ENCODE peak calls at places on chromosomes 7 and 10, in four cellular contexts. One of them, this sample, is unnamed.

GRCh38 chr10:71569775-71570588 is 149.6 kb downstream of the C10orf105 start:
- DNase-seq in GM12878: no peak
- DNase-seq in K562: peak
- DNase-seq in SK-N-SH: peak
- DNase-seq in this sample: peak

GRCh38 chr7:1054438-1055083 is 10.2 kb downstream of the GPR146 start:
- DNase-seq in GM12878: no peak
- DNase-seq in SK-N-SH: no peak
- DNase-seq in K562: no peak
- DNase-seq in this sample: no peak

GRCh38 chr7:92671502-92672169 is 81.4 kb upstream of the FAM133B start:
- DNase-seq in K562: no peak
- DNase-seq in SK-N-SH: no peak
- DNase-seq in GM12878: no peak
- DNase-seq in this sample: no peak

GRCh38 chr10:28676297-28676967 is 889 bp upstream of the BAMBI start:
- DNase-seq in GM12878: no peak
- DNase-seq in SK-N-SH: no peak
- DNase-seq in K562: no peak
- DNase-seq in this sample: peak

GRCh38 chr10:90944759-90945158 is 23.9 kb upstream of the ANKRD1 start:
- DNase-seq in K562: no peak
- DNase-seq in GM12878: no peak
- DNase-seq in SK-N-SH: no peak
- DNase-seq in this sample: no peak

GRCh38 chr10:125953778-125954385 is 57.5 kb downstream of the FANK1 start:
- DNase-seq in SK-N-SH: no peak
- DNase-seq in GM12878: no peak
- DNase-seq in K562: no peak
- DNase-seq in this sample: no peak

GRCh38 chr10:19922236-19922963 is 106.2 kb downstream of the PLXDC2 start:
- DNase-seq in SK-N-SH: no peak
- DNase-seq in GM12878: no peak
- DNase-seq in K562: no peak
- DNase-seq in this sample: no peak

GRCh38 chr10:63720072-63720537 is 198.9 kb downstream of the REEP3 start:
- DNase-seq in SK-N-SH: peak
- DNase-seq in K562: peak
- DNase-seq in GM12878: peak
- DNase-seq in this sample: no peak

GRCh38 chr7:101870361-101871062 is 53.1 kb downstream of the CUX1 start:
- DNase-seq in K562: no peak
- DNase-seq in GM12878: no peak
- DNase-seq in SK-N-SH: peak
- DNase-seq in this sample: no peak

GRCh38 chr10:133158756-133159610 is 1.0 kb upstream of the KNDC1 start:
- DNase-seq in K562: peak
- DNase-seq in GM12878: no peak
- DNase-seq in SK-N-SH: no peak
- DNase-seq in this sample: no peak

GRCh38 chr7:48337781-48338180 is 166.5 kb downstream of the ABCA13 start:
- DNase-seq in K562: no peak
- DNase-seq in GM12878: no peak
- DNase-seq in SK-N-SH: no peak
- DNase-seq in this sample: no peak

GRCh38 chr10:126387931-126388911 is at the start of gene ADAM12:
- DNase-seq in SK-N-SH: peak
- DNase-seq in GM12878: no peak
- DNase-seq in K562: no peak
- DNase-seq in this sample: no peak

GRCh38 chr10:3668276-3668960 is 116.6 kb downstream of the KLF6 start:
- DNase-seq in GM12878: no peak
- DNase-seq in K562: peak
- DNase-seq in SK-N-SH: no peak
- DNase-seq in this sample: peak

GRCh38 chr7:3282457-3282856 is 18.6 kb upstream of the SDK1 start:
- DNase-seq in GM12878: no peak
- DNase-seq in SK-N-SH: no peak
- DNase-seq in K562: no peak
- DNase-seq in this sample: no peak

GRCh38 chr7:96426027-96426426 is 104.1 kb upstream of the SLC25A13 start:
- DNase-seq in SK-N-SH: no peak
- DNase-seq in K562: no peak
- DNase-seq in GM12878: no peak
- DNase-seq in this sample: no peak

GRCh38 chr10:1660815-1661214 is 76.5 kb downstream of the ADARB2 start:
- DNase-seq in GM12878: no peak
- DNase-seq in K562: no peak
- DNase-seq in SK-N-SH: no peak
- DNase-seq in this sample: no peak

GRCh38 chr7:44162179-44162578 is 21.0 kb upstream of the MYL7 start:
- DNase-seq in SK-N-SH: no peak
- DNase-seq in GM12878: no peak
- DNase-seq in K562: no peak
- DNase-seq in this sample: no peak

GRCh38 chr7:2151235-2151634 is 81.5 kb downstream of the MAD1L1 start:
- DNase-seq in SK-N-SH: peak
- DNase-seq in K562: no peak
- DNase-seq in GM12878: no peak
- DNase-seq in this sample: no peak

GRCh38 chr7:2150445-2150815 is 82.3 kb downstream of the MAD1L1 start:
- DNase-seq in K562: no peak
- DNase-seq in SK-N-SH: no peak
- DNase-seq in GM12878: no peak
- DNase-seq in this sample: no peak

GRCh38 chr7:2154121-2154520 is 78.6 kb downstream of the MAD1L1 start:
- DNase-seq in K562: no peak
- DNase-seq in GM12878: no peak
- DNase-seq in SK-N-SH: no peak
- DNase-seq in this sample: no peak

GRCh38 chr7:2152646-2153045 is 80.1 kb downstream of the MAD1L1 start:
- DNase-seq in GM12878: no peak
- DNase-seq in K562: no peak
- DNase-seq in SK-N-SH: no peak
- DNase-seq in this sample: no peak

DNA sequence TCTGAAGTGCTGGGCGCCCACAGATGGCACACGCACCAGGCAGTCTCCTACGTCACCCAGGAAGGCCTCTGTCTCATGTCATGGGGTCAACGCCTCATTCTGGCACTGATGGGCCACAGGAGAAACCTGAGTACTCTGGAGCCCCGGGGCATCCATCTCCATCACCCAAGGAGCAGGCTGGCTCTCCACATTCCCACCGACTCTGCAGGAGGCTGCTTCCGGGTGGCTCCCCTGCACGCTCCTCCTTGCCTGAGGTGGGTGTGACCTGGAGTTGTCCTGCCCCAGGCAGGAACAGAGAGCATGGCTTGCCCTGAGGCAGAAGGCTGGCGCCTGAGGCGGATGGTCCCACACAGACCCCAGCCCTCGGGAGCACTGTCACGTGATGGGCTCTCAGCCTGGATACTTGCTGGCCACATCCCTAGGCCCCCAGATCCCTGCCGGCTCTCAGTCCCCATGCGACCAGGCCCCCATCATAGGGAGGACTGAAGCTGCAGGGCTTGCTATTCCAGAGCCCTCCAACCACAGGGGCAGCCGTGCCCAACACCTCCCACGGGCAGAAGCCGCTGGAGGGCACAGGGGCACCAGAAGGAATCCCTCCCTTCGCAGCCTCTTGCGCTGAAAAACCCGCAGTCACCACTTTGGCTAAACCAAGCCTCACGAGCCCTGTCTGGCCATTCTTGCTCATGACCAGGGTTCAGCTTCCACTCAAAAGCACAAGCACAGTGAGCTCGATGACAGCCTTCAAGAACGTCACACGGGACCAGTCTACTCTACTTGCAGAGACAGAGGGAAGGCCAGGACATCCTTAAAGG is 80.7 kb downstream of the MAD1L1 start:
- DNase-seq in SK-N-SH: peak
- DNase-seq in GM12878: no peak
- DNase-seq in K562: no peak
- DNase-seq in this sample: no peak
- TF ChIP-seq NRF1 in SK-N-SH: no peak
- TF ChIP-seq NRF1 in GM12878: no peak
- TF ChIP-seq NRF1 in K562: no peak
- TF ChIP-seq NRF1 in this sample: no peak

DNA sequence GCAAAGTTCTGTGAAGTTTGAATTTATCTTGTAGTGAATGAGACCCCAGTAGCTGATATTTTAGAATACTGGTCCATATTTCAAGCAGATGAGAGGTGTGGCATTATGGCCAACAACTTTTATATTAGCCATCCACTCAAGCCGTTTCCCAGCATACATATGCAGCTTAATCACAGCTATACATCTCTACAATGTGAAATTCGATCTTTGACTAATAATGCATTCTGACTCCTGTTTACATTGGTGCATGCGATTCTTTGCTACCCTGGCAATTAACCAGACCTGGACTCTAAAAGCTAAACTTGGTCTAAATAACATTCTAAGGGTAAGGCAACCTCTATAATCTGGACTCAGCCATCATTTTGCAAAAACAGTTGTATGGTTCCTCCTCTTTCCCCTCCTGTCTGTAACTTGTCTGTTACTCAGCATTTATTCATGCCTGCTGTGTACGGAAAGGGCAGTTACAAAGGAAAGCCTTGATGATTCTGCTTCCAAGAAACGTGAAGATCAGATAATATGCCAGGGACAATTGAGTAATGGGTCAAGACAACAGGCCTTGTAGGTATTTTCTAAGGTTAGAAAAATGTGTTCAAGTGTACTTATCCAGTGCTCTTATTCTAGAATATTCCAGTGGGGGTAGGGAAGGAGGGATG is 50.6 kb downstream of the PNLIPRP2 start:
- DNase-seq in K562: no peak
- DNase-seq in SK-N-SH: no peak
- DNase-seq in GM12878: no peak
- DNase-seq in this sample: no peak
- TF ChIP-seq NRF1 in K562: no peak
- TF ChIP-seq NRF1 in SK-N-SH: no peak
- TF ChIP-seq NRF1 in GM12878: no peak
- TF ChIP-seq NRF1 in this sample: no peak

GRCh38 chr7:15836041-15836440 is 149.6 kb upstream of the MEOX2 start:
- DNase-seq in GM12878: no peak
- DNase-seq in K562: no peak
- DNase-seq in SK-N-SH: no peak
- DNase-seq in this sample: no peak

GRCh38 chr7:15837627-15838026 is 151.1 kb upstream of the MEOX2 start:
- DNase-seq in GM12878: no peak
- DNase-seq in K562: no peak
- DNase-seq in SK-N-SH: no peak
- DNase-seq in this sample: no peak

DNA sequence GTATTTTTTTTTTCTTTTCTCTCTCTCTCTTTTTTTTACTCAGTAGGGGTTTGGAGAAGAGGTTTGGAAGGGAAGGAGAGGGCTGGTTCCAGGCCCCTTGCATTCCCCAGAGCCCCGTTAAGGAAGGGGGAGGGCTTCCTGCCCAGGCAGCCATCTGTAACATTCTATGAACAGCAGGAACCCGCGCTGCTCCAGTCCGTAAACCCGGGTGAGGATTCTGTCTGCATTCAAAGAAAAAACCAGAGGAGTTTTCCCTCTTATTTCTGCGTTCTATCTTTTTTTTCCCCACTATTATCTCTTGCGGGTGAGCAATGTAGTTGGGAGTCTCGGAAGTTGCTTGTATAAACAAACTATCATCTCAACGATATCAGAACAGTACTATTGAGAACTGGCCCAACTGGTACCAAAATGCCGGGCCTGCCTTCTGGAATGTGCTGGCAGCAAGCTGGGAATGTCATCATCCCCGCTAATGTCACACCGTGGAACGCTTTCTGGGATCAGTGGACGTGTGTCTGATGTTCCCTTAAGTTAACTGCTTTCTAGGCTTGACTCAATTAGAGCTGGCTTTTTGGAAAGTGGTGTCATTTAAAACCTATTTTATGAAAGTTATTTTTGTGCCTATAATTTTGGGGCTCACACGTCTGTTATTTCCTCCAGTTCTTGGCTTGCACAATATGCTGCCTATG is 153.1 kb upstream of the MEOX2 start:
- DNase-seq in SK-N-SH: peak
- DNase-seq in GM12878: no peak
- DNase-seq in K562: no peak
- DNase-seq in this sample: peak
- TF ChIP-seq NRF1 in SK-N-SH: no peak
- TF ChIP-seq NRF1 in GM12878: no peak
- TF ChIP-seq NRF1 in K562: no peak
- TF ChIP-seq NRF1 in this sample: no peak

GRCh38 chr7:138460649-138461607 is 869 bp downstream of the TRIM24 start:
- DNase-seq in K562: peak
- DNase-seq in GM12878: no peak
- DNase-seq in SK-N-SH: peak
- DNase-seq in this sample: peak
- TF ChIP-seq NRF1 in K562: peak
- TF ChIP-seq NRF1 in GM12878: no peak
- TF ChIP-seq NRF1 in SK-N-SH: no peak
- TF ChIP-seq NRF1 in this sample: no peak